ENCODE peak calls at places on chromosomes 12 and 14, in four cellular contexts. One of them, this sample, is unnamed.

GRCh38 chr14:77098470-77099353 is 654 bp downstream of the CIPC start:
- DNase-seq in HepG2: no peak
- DNase-seq in K562: peak; percentile 19
- DNase-seq in GM12878: no peak
- DNase-seq in this sample: no peak

GRCh38 chr12:57640156-57641042 is 7.4 kb upstream of the B4GALNT1 start:
- DNase-seq in HepG2: no peak
- DNase-seq in K562: peak; percentile 47
- DNase-seq in GM12878: no peak
- DNase-seq in this sample: no peak

GRCh38 chr14:73238262-73238852 is 1.1 kb downstream of the PAPLN start:
- DNase-seq in HepG2: peak; percentile 47
- DNase-seq in K562: no peak
- DNase-seq in GM12878: no peak
- DNase-seq in this sample: no peak

GRCh38 chr12:47867496-47867941 is 37.3 kb downstream of the VDR start:
- DNase-seq in HepG2: no peak
- DNase-seq in K562: peak; percentile 74
- DNase-seq in GM12878: no peak
- DNase-seq in this sample: no peak

GRCh38 chr14:81584495-81584894 is 50.8 kb upstream of the SEL1L start:
- DNase-seq in HepG2: no peak
- DNase-seq in K562: no peak
- DNase-seq in GM12878: no peak
- DNase-seq in this sample: no peak

GRCh38 chr12:53461059-53461458 is 9.2 kb downstream of the PCBP2 start:
- DNase-seq in HepG2: no peak
- DNase-seq in K562: no peak
- DNase-seq in GM12878: no peak
- DNase-seq in this sample: no peak

GRCh38 chr14:41235466-41235865 is 371.2 kb upstream of the LRFN5 start:
- DNase-seq in HepG2: no peak
- DNase-seq in K562: no peak
- DNase-seq in GM12878: no peak
- DNase-seq in this sample: no peak

GRCh38 chr12:60333461-60333860 is 737.6 kb downstream of the SLC16A7 start:
- DNase-seq in HepG2: no peak
- DNase-seq in K562: no peak
- DNase-seq in GM12878: no peak
- DNase-seq in this sample: no peak

GRCh38 chr14:22599349-22599748 is 1.2 kb downstream of the ABHD4 start:
- DNase-seq in HepG2: no peak
- DNase-seq in K562: no peak
- DNase-seq in GM12878: no peak
- DNase-seq in this sample: no peak

GRCh38 chr12:63915105-63915830 is 70.8 kb downstream of the SRGAP1 start:
- DNase-seq in HepG2: no peak
- DNase-seq in K562: no peak
- DNase-seq in GM12878: no peak
- DNase-seq in this sample: no peak

GRCh38 chr12:5227722-5228274 is 184.1 kb downstream of the KCNA5 start:
- DNase-seq in HepG2: no peak
- DNase-seq in K562: no peak
- DNase-seq in GM12878: no peak
- DNase-seq in this sample: no peak

GRCh38 chr12:124855275-124855957 is 8.2 kb downstream of the SCARB1 start:
- DNase-seq in HepG2: no peak
- DNase-seq in K562: no peak
- DNase-seq in GM12878: no peak
- DNase-seq in this sample: no peak

GRCh38 chr14:23805761-23806160 is 147.8 kb upstream of the DHRS4 start:
- DNase-seq in HepG2: no peak
- DNase-seq in K562: no peak
- DNase-seq in GM12878: no peak
- DNase-seq in this sample: no peak

GRCh38 chr14:43795600-43796228 is 711.4 kb downstream of the FSCB start:
- DNase-seq in HepG2: peak; percentile 50
- DNase-seq in K562: no peak
- DNase-seq in GM12878: no peak
- DNase-seq in this sample: no peak

GRCh38 chr14:89429206-89430091 is 12.4 kb upstream of the FOXN3 start:
- DNase-seq in HepG2: no peak
- DNase-seq in K562: no peak
- DNase-seq in GM12878: no peak
- DNase-seq in this sample: no peak

GRCh38 chr14:92473261-92473946 is 40.2 kb upstream of the RIN3 start:
- DNase-seq in HepG2: peak; percentile 72
- DNase-seq in K562: no peak
- DNase-seq in GM12878: no peak
- DNase-seq in this sample: no peak

GRCh38 chr12:46205293-46205692 is 63.5 kb downstream of the SLC38A1 start:
- DNase-seq in HepG2: no peak
- DNase-seq in K562: no peak
- DNase-seq in GM12878: no peak
- DNase-seq in this sample: no peak

GRCh38 chr12:54358945-54359761 is 5.1 kb downstream of the GPR84 start:
- DNase-seq in HepG2: peak; percentile 98
- DNase-seq in K562: peak; percentile 100
- DNase-seq in GM12878: peak; percentile 97
- DNase-seq in this sample: peak; percentile 89

GRCh38 chr14:75181426-75182062 is 5.1 kb upstream of the TMED10 start:
- DNase-seq in HepG2: peak; percentile 33
- DNase-seq in K562: no peak
- DNase-seq in GM12878: no peak
- DNase-seq in this sample: no peak

DNA sequence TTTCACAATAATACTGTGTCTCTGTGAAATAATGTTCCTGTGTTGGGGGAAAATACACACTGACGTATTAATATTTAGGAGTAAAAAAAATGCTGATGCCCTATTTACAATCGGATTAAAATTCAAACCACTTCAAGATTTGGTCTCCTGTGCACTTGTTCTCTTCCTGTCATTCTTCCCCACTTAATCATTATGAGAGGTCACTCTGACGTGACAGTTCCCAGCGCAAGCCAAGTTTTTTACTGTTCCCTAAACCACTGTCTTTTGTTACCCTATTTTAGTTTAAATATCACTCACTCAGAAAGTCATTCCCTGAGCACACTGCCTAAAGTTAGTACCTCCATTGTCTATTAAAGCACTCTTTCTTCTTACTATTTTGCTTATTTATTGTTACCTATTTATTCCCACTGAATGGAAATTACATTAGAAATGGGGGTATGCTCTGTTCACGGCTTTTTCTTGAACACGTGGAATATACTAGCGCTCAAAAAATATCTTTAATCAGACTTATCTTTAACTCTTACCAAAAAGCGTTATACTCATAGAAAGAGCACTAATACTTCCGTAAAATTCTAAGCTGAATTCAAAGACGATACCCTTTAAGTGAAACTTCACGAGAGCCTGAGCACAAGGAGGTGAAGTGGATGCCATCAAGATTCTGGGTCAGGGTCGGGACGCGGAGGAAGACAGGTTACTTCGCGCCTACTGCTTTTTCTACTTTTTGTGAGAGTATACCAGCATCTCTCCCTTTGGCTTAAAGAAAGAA is 670 bp upstream of the PSMA3 start:
- DNase-seq in HepG2: peak; percentile 54
- DNase-seq in K562: peak; percentile 56
- DNase-seq in GM12878: no peak
- DNase-seq in this sample: no peak
- TF ChIP-seq CBX5 in HepG2: no peak
- TF ChIP-seq CBX5 in K562: no peak
- TF ChIP-seq CBX5 in GM12878: no peak
- TF ChIP-seq CBX5 in this sample: no peak

GRCh38 chr12:6336859-6337744 is 4.8 kb downstream of the TNFRSF1A start:
- DNase-seq in HepG2: no peak
- DNase-seq in K562: peak; percentile 73
- DNase-seq in GM12878: no peak
- DNase-seq in this sample: no peak
- TF ChIP-seq ZNF274 in HepG2: no peak
- TF ChIP-seq ZNF274 in K562: no peak
- TF ChIP-seq ZNF274 in GM12878: no peak
- TF ChIP-seq ZNF274 in this sample: no peak

DNA sequence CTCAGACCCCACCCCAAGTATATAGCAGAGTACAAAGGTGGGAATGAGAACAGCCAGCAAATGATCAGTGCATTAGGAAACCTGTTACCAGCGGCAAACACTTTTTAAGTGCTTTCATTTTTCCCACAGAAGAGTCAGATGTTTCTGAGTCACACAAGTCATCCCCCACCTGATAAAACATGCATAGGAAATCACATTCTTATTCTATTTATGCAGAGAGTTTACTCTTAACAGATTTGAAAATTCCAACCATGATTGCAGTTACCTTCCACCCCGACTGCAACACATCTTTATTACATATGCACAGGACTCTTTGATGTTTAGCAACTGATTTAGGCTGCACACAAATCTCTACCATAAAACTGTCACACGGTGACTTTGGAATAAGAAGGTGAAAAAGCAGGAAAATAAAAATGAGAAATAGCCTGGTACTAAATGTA is 236.4 kb downstream of the PAWR start:
- DNase-seq in HepG2: peak; percentile 26
- DNase-seq in K562: no peak
- DNase-seq in GM12878: no peak
- DNase-seq in this sample: no peak
- TF ChIP-seq CBX5 in HepG2: no peak
- TF ChIP-seq CBX5 in K562: no peak
- TF ChIP-seq CBX5 in GM12878: no peak
- TF ChIP-seq CBX5 in this sample: no peak

GRCh38 chr14:85534435-85534834 is 4.5 kb downstream of the FLRT2 start:
- DNase-seq in HepG2: no peak
- DNase-seq in K562: no peak
- DNase-seq in GM12878: no peak
- DNase-seq in this sample: no peak
- TF ChIP-seq ZNF274 in HepG2: no peak
- TF ChIP-seq ZNF274 in K562: no peak
- TF ChIP-seq ZNF274 in GM12878: no peak
- TF ChIP-seq ZNF274 in this sample: no peak

GRCh38 chr14:69504775-69505174 is 20.2 kb downstream of the PLEKHD1 start:
- DNase-seq in HepG2: no peak
- DNase-seq in K562: no peak
- DNase-seq in GM12878: no peak
- DNase-seq in this sample: no peak
- TF ChIP-seq CBX5 in HepG2: no peak
- TF ChIP-seq CBX5 in K562: no peak
- TF ChIP-seq CBX5 in GM12878: no peak
- TF ChIP-seq CBX5 in this sample: no peak

GRCh38 chr12:131133015-131133905 is 179.6 kb downstream of the ADGRD1 start:
- DNase-seq in HepG2: no peak
- DNase-seq in K562: no peak
- DNase-seq in GM12878: no peak
- DNase-seq in this sample: no peak
- TF ChIP-seq ZNF274 in HepG2: no peak
- TF ChIP-seq ZNF274 in K562: no peak
- TF ChIP-seq ZNF274 in GM12878: no peak
- TF ChIP-seq ZNF274 in this sample: no peak

GRCh38 chr14:31854508-31855075 is 222.5 kb upstream of the ARHGAP5 start:
- DNase-seq in HepG2: no peak
- DNase-seq in K562: no peak
- DNase-seq in GM12878: no peak
- DNase-seq in this sample: no peak
- TF ChIP-seq CBX5 in HepG2: no peak
- TF ChIP-seq CBX5 in K562: no peak
- TF ChIP-seq CBX5 in GM12878: no peak
- TF ChIP-seq CBX5 in this sample: no peak

DNA sequence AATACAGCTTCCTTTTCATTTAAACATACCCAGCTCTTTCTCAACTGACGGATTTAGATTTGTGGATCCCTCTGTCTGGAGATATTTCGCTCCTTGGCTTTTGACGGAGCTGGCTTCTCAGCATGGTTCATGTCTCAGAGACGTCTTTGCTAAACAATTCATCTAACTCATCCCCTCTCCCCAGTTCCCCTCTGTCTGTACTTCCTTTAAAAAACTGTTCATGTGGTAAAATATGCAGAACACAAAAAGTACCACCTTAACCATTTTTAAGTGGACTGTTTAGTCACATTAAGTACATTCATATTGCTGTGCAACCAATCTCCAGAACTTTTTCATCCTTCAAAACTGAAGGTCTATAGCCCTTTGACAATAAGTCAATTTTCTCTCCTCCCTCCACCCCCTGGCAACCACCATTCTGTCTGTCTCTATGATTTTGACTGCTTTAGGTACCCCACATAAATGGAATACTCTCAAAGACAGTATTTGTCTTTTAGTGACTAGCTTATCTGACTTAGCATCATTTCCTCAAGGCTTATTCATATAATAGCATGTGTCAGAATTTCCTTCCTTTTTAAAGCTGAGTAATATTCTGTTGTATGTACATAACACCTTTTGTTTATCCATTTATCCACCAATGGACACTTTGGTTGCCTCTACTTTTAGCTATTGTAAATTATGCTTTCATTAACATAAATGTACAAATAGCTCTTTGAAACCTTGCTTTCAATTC is 399.7 kb upstream of the SOX5 start:
- DNase-seq in HepG2: no peak
- DNase-seq in K562: no peak
- DNase-seq in GM12878: no peak
- DNase-seq in this sample: no peak
- TF ChIP-seq ZNF274 in HepG2: no peak
- TF ChIP-seq ZNF274 in K562: no peak
- TF ChIP-seq ZNF274 in GM12878: no peak
- TF ChIP-seq ZNF274 in this sample: no peak

DNA sequence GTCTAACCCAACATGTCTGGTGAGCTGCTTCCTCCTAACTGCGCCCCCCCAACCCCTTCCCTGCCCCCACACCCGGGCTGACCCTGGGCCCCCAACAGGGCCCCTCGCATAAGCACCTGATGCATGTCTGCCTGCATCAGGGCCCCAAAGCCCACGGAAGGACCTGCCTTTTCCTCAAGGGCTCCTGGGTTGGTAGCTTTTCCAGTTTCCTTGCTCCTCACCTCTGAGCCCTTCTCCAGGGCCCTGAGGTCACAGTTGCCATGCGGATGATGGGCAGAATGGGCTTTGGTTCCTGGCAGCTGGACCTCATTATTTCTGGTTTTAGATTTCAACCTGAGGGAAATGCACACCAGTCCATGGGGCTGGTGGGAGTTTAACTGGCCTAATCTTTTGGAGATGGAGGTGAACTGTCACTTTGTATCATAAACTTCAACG is 18.5 kb downstream of the TESC start:
- DNase-seq in HepG2: no peak
- DNase-seq in K562: no peak
- DNase-seq in GM12878: no peak
- DNase-seq in this sample: no peak
- TF ChIP-seq CBX5 in HepG2: no peak
- TF ChIP-seq CBX5 in K562: no peak
- TF ChIP-seq CBX5 in GM12878: no peak
- TF ChIP-seq CBX5 in this sample: no peak

This sample was measured in H1.